ENCODE peak calls at places on chromosome 14, in six cellular contexts. One of them, this sample, is unnamed.

GRCh38 chr14:73743431-73743931 is 29.3 kb upstream of the PNMA1 start:
- DNase-seq in GM12878: no peak
- DNase-seq in cardiac muscle cell: no peak
- DNase-seq in body of pancreas: no peak
- DNase-seq in breast epithelium: no peak
- DNase-seq in kidney: peak; percentile 83
- DNase-seq in this sample: peak; percentile 56

GRCh38 chr14:35215110-35215872 is 76.9 kb upstream of the PSMA6 start:
- DNase-seq in GM12878: no peak
- DNase-seq in cardiac muscle cell: peak; percentile 43
- DNase-seq in body of pancreas: no peak
- DNase-seq in kidney: no peak
- DNase-seq in breast epithelium: no peak
- DNase-seq in this sample: no peak

GRCh38 chr14:104135121-104135903 is 3.1 kb upstream of the KIF26A start:
- DNase-seq in body of pancreas: peak; percentile 13
- DNase-seq in kidney: peak; percentile 79
- DNase-seq in breast epithelium: no peak
- DNase-seq in GM12878: no peak
- DNase-seq in cardiac muscle cell: peak; percentile 52
- DNase-seq in this sample: no peak

GRCh38 chr14:104894331-104895206 is 29.5 kb downstream of the CEP170B start:
- DNase-seq in cardiac muscle cell: peak; percentile 28
- DNase-seq in body of pancreas: peak; percentile 7
- DNase-seq in kidney: peak; percentile 80
- DNase-seq in breast epithelium: no peak
- DNase-seq in GM12878: no peak
- DNase-seq in this sample: no peak

GRCh38 chr14:50501642-50502041 is 30.7 kb downstream of the MAP4K5 start:
- DNase-seq in GM12878: no peak
- DNase-seq in body of pancreas: no peak
- DNase-seq in breast epithelium: no peak
- DNase-seq in kidney: no peak
- DNase-seq in cardiac muscle cell: no peak
- DNase-seq in this sample: no peak

GRCh38 chr14:56887211-56887610 is 76.9 kb upstream of the OTX2 start:
- DNase-seq in body of pancreas: no peak
- DNase-seq in GM12878: no peak
- DNase-seq in kidney: no peak
- DNase-seq in cardiac muscle cell: peak; percentile 25
- DNase-seq in breast epithelium: no peak
- DNase-seq in this sample: no peak

GRCh38 chr14:98114122-98114895 is 1157.7 kb downstream of the BCL11B start:
- DNase-seq in body of pancreas: no peak
- DNase-seq in cardiac muscle cell: no peak
- DNase-seq in kidney: no peak
- DNase-seq in breast epithelium: no peak
- DNase-seq in GM12878: no peak
- DNase-seq in this sample: no peak

GRCh38 chr14:91968280-91968679 is 20.8 kb upstream of the FBLN5 start:
- DNase-seq in cardiac muscle cell: no peak
- DNase-seq in breast epithelium: no peak
- DNase-seq in body of pancreas: no peak
- DNase-seq in GM12878: no peak
- DNase-seq in kidney: no peak
- DNase-seq in this sample: no peak

GRCh38 chr14:85590784-85591183 is 60.8 kb downstream of the FLRT2 start:
- DNase-seq in kidney: no peak
- DNase-seq in GM12878: no peak
- DNase-seq in breast epithelium: no peak
- DNase-seq in cardiac muscle cell: no peak
- DNase-seq in body of pancreas: no peak
- DNase-seq in this sample: no peak

GRCh38 chr14:92294506-92294905 is 28.5 kb upstream of the SLC24A4 start:
- DNase-seq in body of pancreas: no peak
- DNase-seq in kidney: no peak
- DNase-seq in breast epithelium: no peak
- DNase-seq in cardiac muscle cell: no peak
- DNase-seq in GM12878: no peak
- DNase-seq in this sample: no peak

GRCh38 chr14:60647081-60647836 is 2.0 kb downstream of the SIX1 start:
- DNase-seq in body of pancreas: no peak
- DNase-seq in kidney: peak; percentile 53
- DNase-seq in GM12878: no peak
- DNase-seq in breast epithelium: no peak
- DNase-seq in cardiac muscle cell: no peak
- DNase-seq in this sample: no peak

GRCh38 chr14:70067810-70068209 is 120.9 kb downstream of the SLC8A3 start:
- DNase-seq in body of pancreas: peak; percentile 80
- DNase-seq in breast epithelium: no peak
- DNase-seq in GM12878: no peak
- DNase-seq in cardiac muscle cell: no peak
- DNase-seq in kidney: no peak
- DNase-seq in this sample: no peak

GRCh38 chr14:51293149-51293925 is 53.3 kb downstream of the TMX1 start:
- DNase-seq in breast epithelium: no peak
- DNase-seq in kidney: no peak
- DNase-seq in GM12878: no peak
- DNase-seq in cardiac muscle cell: no peak
- DNase-seq in body of pancreas: peak; percentile 35
- DNase-seq in this sample: no peak

GRCh38 chr14:24806061-24806678 is 172.2 kb upstream of the GZMB start:
- DNase-seq in cardiac muscle cell: peak; percentile 77
- DNase-seq in body of pancreas: peak; percentile 91
- DNase-seq in GM12878: peak; percentile 16
- DNase-seq in kidney: no peak
- DNase-seq in breast epithelium: peak; percentile 67
- DNase-seq in this sample: no peak

GRCh38 chr14:105993814-105994213 is 467.4 kb downstream of the TMEM121 start:
- DNase-seq in breast epithelium: no peak
- DNase-seq in body of pancreas: no peak
- DNase-seq in GM12878: no peak
- DNase-seq in cardiac muscle cell: no peak
- DNase-seq in kidney: no peak
- DNase-seq in this sample: no peak

GRCh38 chr14:24952851-24953666 is 96.9 kb downstream of the STXBP6 start:
- DNase-seq in body of pancreas: no peak
- DNase-seq in cardiac muscle cell: peak; percentile 21
- DNase-seq in breast epithelium: no peak
- DNase-seq in kidney: no peak
- DNase-seq in GM12878: no peak
- DNase-seq in this sample: no peak

GRCh38 chr14:21072102-21072501 is 2.0 kb downstream of the ARHGEF40 start:
- DNase-seq in breast epithelium: no peak
- DNase-seq in GM12878: no peak
- DNase-seq in body of pancreas: no peak
- DNase-seq in kidney: no peak
- DNase-seq in cardiac muscle cell: no peak
- DNase-seq in this sample: no peak

GRCh38 chr14:93962701-93963601 is 13.4 kb downstream of the ASB2 start:
- DNase-seq in kidney: peak; percentile 65
- DNase-seq in GM12878: peak; percentile 72
- DNase-seq in cardiac muscle cell: no peak
- DNase-seq in breast epithelium: peak; percentile 28
- DNase-seq in body of pancreas: no peak
- DNase-seq in this sample: peak; percentile 61

GRCh38 chr14:103103461-103104388 is 9.2 kb downstream of the EXOC3L4 start:
- DNase-seq in GM12878: no peak
- DNase-seq in body of pancreas: peak; percentile 78
- DNase-seq in breast epithelium: no peak
- DNase-seq in cardiac muscle cell: peak; percentile 57
- DNase-seq in kidney: peak; percentile 91
- DNase-seq in this sample: no peak

GRCh38 chr14:23494223-23494622 is 24.7 kb downstream of the NGDN start:
- DNase-seq in kidney: no peak
- DNase-seq in cardiac muscle cell: peak; percentile 68
- DNase-seq in body of pancreas: no peak
- DNase-seq in breast epithelium: no peak
- DNase-seq in GM12878: no peak
- DNase-seq in this sample: no peak

GRCh38 chr14:104294983-104295680 is 156.7 kb downstream of the KIF26A start:
- DNase-seq in body of pancreas: no peak
- DNase-seq in breast epithelium: no peak
- DNase-seq in GM12878: no peak
- DNase-seq in cardiac muscle cell: no peak
- DNase-seq in kidney: peak; percentile 57
- DNase-seq in this sample: no peak

GRCh38 chr14:28577711-28578131 is 188.9 kb upstream of the FOXG1 start:
- DNase-seq in breast epithelium: peak; percentile 25
- DNase-seq in body of pancreas: no peak
- DNase-seq in kidney: no peak
- DNase-seq in cardiac muscle cell: no peak
- DNase-seq in GM12878: no peak
- DNase-seq in this sample: no peak

GRCh38 chr14:104436741-104437701 is 142.5 kb upstream of the C14orf180 start:
- DNase-seq in GM12878: no peak
- DNase-seq in cardiac muscle cell: no peak
- DNase-seq in body of pancreas: peak; percentile 73
- DNase-seq in kidney: peak; percentile 80
- DNase-seq in breast epithelium: no peak
- DNase-seq in this sample: no peak

GRCh38 chr14:105477659-105478623 is 3.3 kb downstream of the CRIP2 start:
- DNase-seq in cardiac muscle cell: no peak
- DNase-seq in breast epithelium: no peak
- DNase-seq in kidney: peak; percentile 81
- DNase-seq in body of pancreas: no peak
- DNase-seq in GM12878: no peak
- DNase-seq in this sample: peak; percentile 74

GRCh38 chr14:59354666-59355065 is 110.5 kb downstream of the GPR135 start:
- DNase-seq in cardiac muscle cell: no peak
- DNase-seq in breast epithelium: no peak
- DNase-seq in GM12878: no peak
- DNase-seq in body of pancreas: no peak
- DNase-seq in kidney: no peak
- DNase-seq in this sample: no peak

GRCh38 chr14:85701763-85702162 is 171.8 kb downstream of the FLRT2 start:
- DNase-seq in body of pancreas: no peak
- DNase-seq in cardiac muscle cell: no peak
- DNase-seq in breast epithelium: no peak
- DNase-seq in GM12878: no peak
- DNase-seq in kidney: no peak
- DNase-seq in this sample: no peak

GRCh38 chr14:62077676-62078261 is 315.5 kb downstream of the SNAPC1 start:
- DNase-seq in cardiac muscle cell: no peak
- DNase-seq in GM12878: peak; percentile 41
- DNase-seq in breast epithelium: no peak
- DNase-seq in body of pancreas: no peak
- DNase-seq in kidney: no peak
- DNase-seq in this sample: no peak

GRCh38 chr14:104843442-104844305 is 21.4 kb upstream of the CEP170B start:
- DNase-seq in cardiac muscle cell: peak; percentile 74
- DNase-seq in kidney: peak; percentile 78
- DNase-seq in GM12878: no peak
- DNase-seq in body of pancreas: peak; percentile 25
- DNase-seq in breast epithelium: no peak
- DNase-seq in this sample: no peak

GRCh38 chr14:82854131-82854530 is 1320.5 kb upstream of the SEL1L start:
- DNase-seq in GM12878: no peak
- DNase-seq in kidney: no peak
- DNase-seq in breast epithelium: no peak
- DNase-seq in body of pancreas: no peak
- DNase-seq in cardiac muscle cell: peak; percentile 10
- DNase-seq in this sample: no peak

GRCh38 chr14:35401853-35402252 is 2.7 kb downstream of the NFKBIA start:
- DNase-seq in GM12878: no peak
- DNase-seq in cardiac muscle cell: no peak
- DNase-seq in breast epithelium: no peak
- DNase-seq in kidney: peak; percentile 73
- DNase-seq in body of pancreas: no peak
- DNase-seq in this sample: peak; percentile 15

GRCh38 chr14:61284001-61284400 is 2.9 kb upstream of the TMEM30B start:
- DNase-seq in cardiac muscle cell: no peak
- DNase-seq in kidney: no peak
- DNase-seq in GM12878: no peak
- DNase-seq in body of pancreas: peak; percentile 45
- DNase-seq in breast epithelium: no peak
- DNase-seq in this sample: no peak

GRCh38 chr14:50059773-50060629 is 56.4 kb downstream of the VCPKMT start:
- DNase-seq in GM12878: no peak
- DNase-seq in breast epithelium: no peak
- DNase-seq in kidney: no peak
- DNase-seq in cardiac muscle cell: no peak
- DNase-seq in body of pancreas: no peak
- DNase-seq in this sample: no peak

GRCh38 chr14:65472189-65472588 is 59.7 kb downstream of the FUT8 start:
- DNase-seq in cardiac muscle cell: peak; percentile 35
- DNase-seq in breast epithelium: no peak
- DNase-seq in GM12878: no peak
- DNase-seq in kidney: no peak
- DNase-seq in body of pancreas: no peak
- DNase-seq in this sample: no peak

GRCh38 chr14:85596562-85596961 is 66.6 kb downstream of the FLRT2 start:
- DNase-seq in kidney: no peak
- DNase-seq in GM12878: no peak
- DNase-seq in breast epithelium: no peak
- DNase-seq in cardiac muscle cell: no peak
- DNase-seq in body of pancreas: no peak
- DNase-seq in this sample: no peak

GRCh38 chr14:76953196-76953945 is 75.1 kb downstream of the IRF2BPL start:
- DNase-seq in body of pancreas: peak; percentile 73
- DNase-seq in cardiac muscle cell: no peak
- DNase-seq in GM12878: no peak
- DNase-seq in breast epithelium: peak; percentile 82
- DNase-seq in kidney: peak; percentile 94
- DNase-seq in this sample: peak; percentile 8

GRCh38 chr14:101962503-101962874 is 1.9 kb upstream of the DYNC1H1 start:
- DNase-seq in GM12878: no peak
- DNase-seq in kidney: peak; percentile 67
- DNase-seq in body of pancreas: peak; percentile 90
- DNase-seq in breast epithelium: no peak
- DNase-seq in cardiac muscle cell: no peak
- DNase-seq in this sample: no peak
- H3K27ac ChIP-seq in GM12878: no peak overlapping the region
- H3K27ac ChIP-seq in kidney: no peak overlapping the region
- H3K27ac ChIP-seq in body of pancreas: no peak overlapping the region
- H3K27ac ChIP-seq in breast epithelium: no peak overlapping the region
- H3K27ac ChIP-seq in cardiac muscle cell: no peak overlapping the region
- H3K27ac ChIP-seq in this sample: no peak overlapping the region

GRCh38 chr14:90318016-90318415 is 13.7 kb downstream of the NRDE2 start:
- DNase-seq in body of pancreas: no peak
- DNase-seq in GM12878: no peak
- DNase-seq in kidney: no peak
- DNase-seq in cardiac muscle cell: no peak
- DNase-seq in breast epithelium: no peak
- DNase-seq in this sample: no peak
- H3K27ac ChIP-seq in body of pancreas: no peak overlapping the region
- H3K27ac ChIP-seq in GM12878: no peak overlapping the region
- H3K27ac ChIP-seq in kidney: no peak overlapping the region
- H3K27ac ChIP-seq in cardiac muscle cell: no peak overlapping the region
- H3K27ac ChIP-seq in breast epithelium: no peak overlapping the region
- H3K27ac ChIP-seq in this sample: no peak overlapping the region

GRCh38 chr14:74922752-74923401 is at the start of gene RPS6KL1:
- DNase-seq in breast epithelium: peak; percentile 75
- DNase-seq in kidney: peak; percentile 90
- DNase-seq in cardiac muscle cell: peak; percentile 94
- DNase-seq in body of pancreas: peak; percentile 96
- DNase-seq in GM12878: no peak
- DNase-seq in this sample: no peak
- H3K27ac ChIP-seq in breast epithelium: peak within 1 kb of the TSS; percentile 68
- H3K27ac ChIP-seq in kidney: no peak within 1 kb of the TSS
- H3K27ac ChIP-seq in cardiac muscle cell: no peak within 1 kb of the TSS
- H3K27ac ChIP-seq in body of pancreas: peak within 1 kb of the TSS; percentile 55
- H3K27ac ChIP-seq in GM12878: no peak within 1 kb of the TSS
- H3K27ac ChIP-seq in this sample: no peak within 1 kb of the TSS

GRCh38 chr14:75470238-75470797 is 42.5 kb downstream of the JDP2 start:
- DNase-seq in body of pancreas: peak; percentile 70
- DNase-seq in kidney: no peak
- DNase-seq in breast epithelium: no peak
- DNase-seq in cardiac muscle cell: no peak
- DNase-seq in GM12878: no peak
- DNase-seq in this sample: no peak
- H3K27ac ChIP-seq in body of pancreas: peak overlapping the region; percentile 68
- H3K27ac ChIP-seq in kidney: no peak overlapping the region
- H3K27ac ChIP-seq in breast epithelium: peak overlapping the region; percentile 61
- H3K27ac ChIP-seq in cardiac muscle cell: no peak overlapping the region
- H3K27ac ChIP-seq in GM12878: peak overlapping the region; percentile 47
- H3K27ac ChIP-seq in this sample: no peak overlapping the region

This sample was measured in effector memory CD4-positive, alpha-beta T cell.